ENCODE peak calls at places on chromosome 6, in four cellular contexts. D is BE2C, F is adrenal gland, M is cardiac muscle cell. N is an unnamed sample.

GRCh38 chr6:1609662-1610496 is at the start of gene FOXC1:
- DNase-seq in D (peak; percentile 85), F (peak; percentile 92), M (peak; percentile 96), N (peak; percentile 71)

GRCh38 chr6:85552652-85553051 is 41.0 kb downstream of the SNX14 start:
- DNase-seq in D (no peak), F (no peak), M (no peak), N (no peak)

GRCh38 chr6:153568601-153569000 is 437.5 kb upstream of the RGS17 start:
- DNase-seq in D (no peak), F (no peak), M (peak; percentile 40), N (no peak)

GRCh38 chr6:112600168-112600567 is 253.0 kb downstream of the RFPL4B start:
- DNase-seq in D (no peak), F (no peak), M (no peak), N (no peak)

GRCh38 chr6:24004062-24004461 is 122.0 kb upstream of the NRSN1 start:
- DNase-seq in D (no peak), F (no peak), M (no peak), N (peak; percentile 17)

GRCh38 chr6:1392813-1393640 is 3.7 kb downstream of the FOXF2 start:
- DNase-seq in D (no peak), F (no peak), M (no peak), N (no peak)

GRCh38 chr6:135251416-135251815 is 70.3 kb downstream of the MYB start:
- DNase-seq in D (no peak), F (no peak), M (no peak), N (no peak)

GRCh38 chr6:151034825-151035781 is 169.6 kb downstream of the MTHFD1L start:
- DNase-seq in D (no peak), F (no peak), M (no peak), N (no peak)

GRCh38 chr6:41093729-41094128 is 21.0 kb downstream of the NFYA start:
- DNase-seq in D (no peak), F (peak; percentile 32), M (no peak), N (no peak)

GRCh38 chr6:70150521-70150920 is 152.4 kb downstream of the COL9A1 start:
- DNase-seq in D (no peak), F (no peak), M (no peak), N (no peak)

GRCh38 chr6:56073315-56073714 is 174.1 kb downstream of the COL21A1 start:
- DNase-seq in D (no peak), F (no peak), M (peak; percentile 69), N (no peak)

GRCh38 chr6:99236010-99236409 is 113.5 kb downstream of the FAXC start:
- DNase-seq in D (no peak), F (no peak), M (no peak), N (no peak)

GRCh38 chr6:42561986-42562385 is 1.8 kb upstream of the UBR2 start:
- DNase-seq in D (no peak), F (no peak), M (no peak), N (no peak)

GRCh38 chr6:152318278-152318677 is 318.9 kb downstream of the SYNE1 start:
- DNase-seq in D (no peak), F (no peak), M (peak; percentile 10), N (no peak)

GRCh38 chr6:8085053-8085511 is 17.3 kb downstream of the EEF1E1 start:
- DNase-seq in D (no peak), F (peak; percentile 78), M (peak; percentile 91), N (no peak)

GRCh38 chr6:37820713-37821069 is 1.2 kb downstream of the ZFAND3 start:
- DNase-seq in D (no peak), F (no peak), M (no peak), N (no peak)

GRCh38 chr6:44820366-44821158 is 433.1 kb downstream of the CDC5L start:
- DNase-seq in D (no peak), F (no peak), M (no peak), N (no peak)

GRCh38 chr6:123803862-123804681 is at the start of gene NKAIN2:
- DNase-seq in D (peak; percentile 9), F (peak; percentile 15), M (no peak), N (peak; percentile 54)

GRCh38 chr6:113654396-113654795 is 202.7 kb upstream of the MARCKS start:
- DNase-seq in D (no peak), F (peak; percentile 80), M (peak; percentile 65), N (peak; percentile 23)

GRCh38 chr6:3135668-3136297 is 17.3 kb downstream of the BPHL start:
- DNase-seq in D (no peak), F (no peak), M (no peak), N (no peak)

GRCh38 chr6:166640342-166641043 is 13.4 kb upstream of the RPS6KA2 start:
- DNase-seq in D (no peak), F (no peak), M (no peak), N (no peak)

GRCh38 chr6:69555239-69555638 is 241.6 kb downstream of the LMBRD1 start:
- DNase-seq in D (no peak), F (no peak), M (no peak), N (no peak)

GRCh38 chr6:1311400-1312192 is at the start of gene FOXQ1:
- DNase-seq in D (no peak), F (no peak), M (peak; percentile 40), N (no peak)

GRCh38 chr6:129890164-129890563 is 29.0 kb upstream of the TMEM244 start:
- DNase-seq in D (no peak), F (no peak), M (no peak), N (no peak)

GRCh38 chr6:82017316-82017715 is 230.2 kb downstream of the IBTK start:
- DNase-seq in D (no peak), F (peak; percentile 67), M (peak; percentile 86), N (peak; percentile 49)

GRCh38 chr6:122151066-122151465 is 248.4 kb upstream of the HSF2 start:
- DNase-seq in D (no peak), F (no peak), M (no peak), N (no peak)

GRCh38 chr6:33980176-33980805 is 165.6 kb downstream of the GRM4 start:
- DNase-seq in D (no peak), F (no peak), M (no peak), N (no peak)

GRCh38 chr6:144378437-144378836 is 93.3 kb downstream of the UTRN start:
- DNase-seq in D (no peak), F (no peak), M (no peak), N (no peak)

GRCh38 chr6:158142789-158143188 is 25.3 kb downstream of the SERAC1 start:
- DNase-seq in D (no peak), F (no peak), M (peak; percentile 43), N (no peak)

GRCh38 chr6:29011276-29011734 is 6.2 kb upstream of the ZNF311 start:
- DNase-seq in D (no peak), F (no peak), M (peak; percentile 74), N (no peak)

GRCh38 chr6:31493875-31494694 is 3.9 kb upstream of the MICB start:
- DNase-seq in D (peak; percentile 82), F (peak; percentile 82), M (peak; percentile 78), N (peak; percentile 50)

GRCh38 chr6:112956696-112957525 is 609.8 kb downstream of the RFPL4B start:
- DNase-seq in D (peak; percentile 18), F (no peak), M (peak; percentile 99), N (no peak)

GRCh38 chr6:169965657-169966311 is 214.4 kb downstream of the ERMARD start:
- DNase-seq in D (no peak), F (no peak), M (no peak), N (no peak)

GRCh38 chr6:17714879-17715860 is 8.4 kb upstream of the NUP153 start:
- DNase-seq in D (no peak), F (no peak), M (peak; percentile 85), N (no peak)

GRCh38 chr6:129957941-129958898 is 60.2 kb upstream of the L3MBTL3 start:
- DNase-seq in D (no peak), F (no peak), M (no peak), N (no peak)

GRCh38 chr6:130980310-130981032 is 82.6 kb downstream of the EPB41L2 start:
- DNase-seq in D (no peak), F (no peak), M (no peak), N (no peak)

GRCh38 chr6:130982941-130983456 is 80.0 kb downstream of the EPB41L2 start:
- DNase-seq in D (no peak), F (no peak), M (no peak), N (no peak)

GRCh38 chr6:130982060-130982459 is 81.0 kb downstream of the EPB41L2 start:
- DNase-seq in D (no peak), F (no peak), M (no peak), N (no peak)

GRCh38 chr6:130978660-130979396 is 84.2 kb downstream of the EPB41L2 start:
- DNase-seq in D (no peak), F (no peak), M (no peak), N (no peak)

DNA sequence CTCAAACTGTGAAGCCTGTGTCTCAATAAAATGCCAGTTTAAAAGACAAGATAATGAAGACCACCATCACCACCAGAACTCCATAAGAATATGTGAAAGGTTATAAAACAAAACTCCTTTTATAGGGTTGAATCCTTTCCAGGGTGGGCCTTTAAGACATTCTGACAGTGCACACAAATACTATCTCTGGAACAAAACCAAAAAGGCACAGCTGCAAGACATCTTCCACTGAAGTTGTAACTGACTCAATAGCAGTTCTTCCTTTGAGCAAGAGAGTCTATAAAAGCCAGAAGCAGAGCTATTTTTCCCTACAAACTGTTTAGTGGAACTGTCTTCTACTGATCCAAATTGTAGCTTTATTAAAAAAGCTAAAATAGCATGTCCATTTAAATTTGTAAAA is 81.6 kb downstream of the EPB41L2 start:
- DNase-seq in D (no peak), F (no peak), M (peak; percentile 91), N (no peak)
- H3K4me1 ChIP-seq in D (no peaks in the 10 kb centered on the region), F (peaks cover 34% of the 10 kb centered on the region), M (peaks cover 31% of the 10 kb centered on the region), N (peaks cover 20% of the 10 kb centered on the region)

GRCh38 chr6:16383607-16384206 is 145.3 kb downstream of the GMPR start:
- DNase-seq in D (no peak), F (no peak), M (no peak), N (no peak)
- TF ChIP-seq CTCF in D (no peak), F (no peak), M (no peak), N (no peak)

GRCh38 chr6:32664827-32665362 is 1.6 kb downstream of the HLA-DQB1 start:
- DNase-seq in D (no peak), F (no peak), M (peak; percentile 4), N (no peak)

GRCh38 chr6:32664354-32664753 is 2.1 kb downstream of the HLA-DQB1 start:
- DNase-seq in D (no peak), F (no peak), M (no peak), N (no peak)

GRCh38 chr6:32668226-32668747 is 1.8 kb upstream of the HLA-DQB1 start:
- DNase-seq in D (no peak), F (peak; percentile 69), M (peak; percentile 34), N (no peak)

GRCh38 chr6:32666420-32667300 is at the start of gene HLA-DQB1:
- DNase-seq in D (no peak), F (peak; percentile 24), M (peak; percentile 35), N (no peak)

GRCh38 chr6:32665621-32666140 is 776 bp downstream of the HLA-DQB1 start:
- DNase-seq in D (no peak), F (no peak), M (no peak), N (no peak)
- H3K4me3 ChIP-seq in D (no peak overlapping the region), F (no peak overlapping the region), M (no peak overlapping the region), N (no peak overlapping the region)

GRCh38 chr6:154868143-154868594 is 126.9 kb upstream of the TIAM2 start:
- DNase-seq in D (peak; percentile 22), F (no peak), M (peak; percentile 70), N (no peak)
- H3K4me1 ChIP-seq in D (no peaks in the 10 kb centered on the region), F (no peaks in the 10 kb centered on the region), M (no peaks in the 10 kb centered on the region), N (peaks cover 5% of the 10 kb centered on the region)

GRCh38 chr6:119720160-119720559 is 370.6 kb upstream of the MAN1A1 start:
- DNase-seq in D (no peak), F (no peak), M (peak; percentile 9), N (no peak)
- TF ChIP-seq CTCF in D (peak; percentile 51), F (peak; percentile 26), M (no peak), N (no peak)

N was measured in gastrocnemius medialis.